ENCODE peak calls at places on chromosomes 4 and X, in eight cellular contexts. R is cardiac muscle cell, I is AG04450, Z is mucosa of descending colon, G is psoas muscle, J is GM13977, H is mammary epithelial cell, W is upper lobe of right lung. V is an unnamed sample.

GRCh38 chrX:134949271-134949670 is 41.5 kb upstream of the SMIM10 start:
- DNase-seq in R (peak), I (no peak), Z (no peak), G (no peak), J (no peak), H (no peak), W (no peak), V (no peak)

GRCh38 chrX:56745019-56745418 is 16.0 kb downstream of the NBDY start:
- DNase-seq in R (peak), I (peak), Z (no peak), G (no peak), J (no peak), H (peak), W (no peak), V (no peak)

GRCh38 chr4:38230121-38230728 is 270.0 kb downstream of the PTTG2 start:
- DNase-seq in R (no peak), I (no peak), Z (peak), G (no peak), J (no peak), H (peak), W (no peak), V (no peak)

GRCh38 chr4:176123710-176124407 is 58.2 kb downstream of the WDR17 start:
- DNase-seq in R (peak), I (no peak), Z (peak), G (no peak), J (peak), H (peak), W (no peak), V (peak)

GRCh38 chrX:118254611-118255010 is 91.3 kb upstream of the WDR44 start:
- DNase-seq in R (peak), I (no peak), Z (peak), G (no peak), J (peak), H (peak), W (no peak), V (peak)

GRCh38 chr4:8913121-8913857 is 41.6 kb upstream of the HMX1 start:
- DNase-seq in R (no peak), I (no peak), Z (no peak), G (no peak), J (peak), H (no peak), W (peak), V (no peak)

GRCh38 chrX:134173541-134174272 is 63.3 kb upstream of the CCDC160 start:
- DNase-seq in R (no peak), I (no peak), Z (no peak), G (no peak), J (no peak), H (no peak), W (no peak), V (peak)

GRCh38 chr4:28062562-28062961 is 1201.9 kb downstream of the STIM2 start:
- DNase-seq in R (no peak), I (no peak), Z (no peak), G (no peak), J (no peak), H (no peak), W (no peak), V (no peak)

GRCh38 chr4:3531887-3532713 is at the start of gene LRPAP1:
- DNase-seq in R (peak), I (peak), Z (peak), G (peak), J (peak), H (peak), W (peak), V (peak)

GRCh38 chrX:131068945-131069719 is 11.0 kb downstream of the ARHGAP36 start:
- DNase-seq in R (peak), I (no peak), Z (peak), G (no peak), J (peak), H (no peak), W (no peak), V (peak)

GRCh38 chr4:123250843-123251242 is 145.8 kb upstream of the SPRY1 start:
- DNase-seq in R (peak), I (peak), Z (no peak), G (peak), J (no peak), H (peak), W (no peak), V (no peak)

GRCh38 chrX:46630141-46630540 is 56.6 kb downstream of the CHST7 start:
- DNase-seq in R (no peak), I (peak), Z (no peak), G (no peak), J (no peak), H (no peak), W (no peak), V (no peak)

GRCh38 chr4:2313366-2313765 is 51.5 kb upstream of the MXD4 start:
- DNase-seq in R (no peak), I (no peak), Z (no peak), G (no peak), J (no peak), H (no peak), W (no peak), V (no peak)
- TF ChIP-seq CTCF in R (no peak), I (no peak), Z (no peak), G (no peak), J (no peak), H (no peak), W (no peak), V (no peak)

GRCh38 chr4:184649026-184649970 is at the start of the genes CASP3 and PRIMPOL:
- DNase-seq in R (peak), I (peak), Z (peak), G (peak), J (peak), H (peak), W (peak), V (peak)
- TF ChIP-seq CTCF in R (peak), I (peak), Z (peak), G (peak), J (peak), H (peak), W (peak), V (no peak)

GRCh38 chr4:4693755-4694295 is 152.0 kb upstream of the STX18 start:
- DNase-seq in R (no peak), I (no peak), Z (no peak), G (no peak), J (no peak), H (no peak), W (no peak), V (no peak)
- TF ChIP-seq CTCF in R (no peak), I (no peak), Z (no peak), G (no peak), J (no peak), H (no peak), W (no peak), V (no peak)

GRCh38 chr4:177605252-177605651 is 163.0 kb upstream of the AGA start:
- DNase-seq in R (no peak), I (no peak), Z (no peak), G (no peak), J (no peak), H (no peak), W (no peak), V (no peak)
- TF ChIP-seq CTCF in R (no peak), I (no peak), Z (no peak), G (no peak), J (no peak), H (no peak), W (no peak), V (no peak)

GRCh38 chr4:153785830-153786721 is 2.8 kb downstream of the SFRP2 start:
- DNase-seq in R (peak), I (no peak), Z (no peak), G (no peak), J (peak), H (no peak), W (no peak), V (no peak)
- TF ChIP-seq CTCF in R (peak), I (peak), Z (no peak), G (peak), J (peak), H (peak), W (peak), V (peak)